ENCODE peak calls at places on chromosomes 4 and X, in nine cellular contexts. One of them, this sample, is unnamed.

GRCh38 chrX:19602866-19603620 is 87.7 kb upstream of the MAP3K15 start:
- DNase-seq in neuronal stem cell: no peak
- DNase-seq in GM23338: no peak
- DNase-seq in hepatocyte: no peak
- DNase-seq in SK-N-SH: no peak
- DNase-seq in HCT116: peak
- DNase-seq in mesenchymal stem cell: peak
- DNase-seq in IMR-90: peak
- DNase-seq in DND-41: no peak
- DNase-seq in this sample: no peak

GRCh38 chr4:7255488-7255881 is 63.1 kb downstream of the SORCS2 start:
- DNase-seq in neuronal stem cell: no peak
- DNase-seq in GM23338: no peak
- DNase-seq in IMR-90: no peak
- DNase-seq in mesenchymal stem cell: no peak
- DNase-seq in HCT116: no peak
- DNase-seq in hepatocyte: no peak
- DNase-seq in SK-N-SH: peak
- DNase-seq in DND-41: no peak
- DNase-seq in this sample: no peak

GRCh38 chr4:189436207-189436606 is 504.5 kb upstream of the FRG1 start:
- DNase-seq in HCT116: peak
- DNase-seq in IMR-90: no peak
- DNase-seq in SK-N-SH: peak
- DNase-seq in DND-41: no peak
- DNase-seq in hepatocyte: no peak
- DNase-seq in GM23338: peak
- DNase-seq in mesenchymal stem cell: peak
- DNase-seq in neuronal stem cell: no peak
- DNase-seq in this sample: peak

GRCh38 chrX:138026211-138026610 is 460.3 kb downstream of the ZIC3 start:
- DNase-seq in SK-N-SH: peak
- DNase-seq in mesenchymal stem cell: no peak
- DNase-seq in GM23338: peak
- DNase-seq in DND-41: no peak
- DNase-seq in HCT116: no peak
- DNase-seq in neuronal stem cell: no peak
- DNase-seq in hepatocyte: peak
- DNase-seq in IMR-90: no peak
- DNase-seq in this sample: no peak

GRCh38 chr4:21801661-21802355 is 146.8 kb downstream of the KCNIP4 start:
- DNase-seq in DND-41: no peak
- DNase-seq in mesenchymal stem cell: no peak
- DNase-seq in hepatocyte: no peak
- DNase-seq in GM23338: no peak
- DNase-seq in neuronal stem cell: no peak
- DNase-seq in IMR-90: no peak
- DNase-seq in HCT116: no peak
- DNase-seq in SK-N-SH: no peak
- DNase-seq in this sample: no peak

GRCh38 chr4:130563185-130563890 is 1467.4 kb downstream of the C4orf33 start:
- DNase-seq in DND-41: no peak
- DNase-seq in IMR-90: peak
- DNase-seq in mesenchymal stem cell: peak
- DNase-seq in HCT116: peak
- DNase-seq in SK-N-SH: peak
- DNase-seq in neuronal stem cell: peak
- DNase-seq in GM23338: peak
- DNase-seq in hepatocyte: peak
- DNase-seq in this sample: peak

GRCh38 chrX:121244511-121244910 is 197.1 kb downstream of the GLUD2 start:
- DNase-seq in GM23338: no peak
- DNase-seq in mesenchymal stem cell: no peak
- DNase-seq in IMR-90: no peak
- DNase-seq in HCT116: no peak
- DNase-seq in SK-N-SH: no peak
- DNase-seq in neuronal stem cell: no peak
- DNase-seq in DND-41: no peak
- DNase-seq in hepatocyte: no peak
- DNase-seq in this sample: no peak

GRCh38 chrX:15853586-15854079 is 980 bp downstream of the AP1S2 start:
- DNase-seq in IMR-90: no peak
- DNase-seq in DND-41: peak
- DNase-seq in hepatocyte: peak
- DNase-seq in GM23338: no peak
- DNase-seq in SK-N-SH: peak
- DNase-seq in mesenchymal stem cell: peak
- DNase-seq in HCT116: no peak
- DNase-seq in neuronal stem cell: no peak
- DNase-seq in this sample: peak

GRCh38 chr4:84238247-84239090 is 260.6 kb downstream of the NKX6-1 start:
- DNase-seq in mesenchymal stem cell: no peak
- DNase-seq in IMR-90: peak
- DNase-seq in SK-N-SH: no peak
- DNase-seq in DND-41: no peak
- DNase-seq in GM23338: no peak
- DNase-seq in HCT116: no peak
- DNase-seq in hepatocyte: no peak
- DNase-seq in neuronal stem cell: no peak
- DNase-seq in this sample: no peak

GRCh38 chr4:142405021-142405991 is 440.8 kb downstream of the INPP4B start:
- DNase-seq in hepatocyte: peak
- DNase-seq in GM23338: peak
- DNase-seq in DND-41: peak
- DNase-seq in SK-N-SH: no peak
- DNase-seq in HCT116: no peak
- DNase-seq in neuronal stem cell: peak
- DNase-seq in IMR-90: peak
- DNase-seq in mesenchymal stem cell: peak
- DNase-seq in this sample: peak

GRCh38 chrX:11143931-11144678 is 33.0 kb downstream of the HCCS start:
- DNase-seq in IMR-90: peak
- DNase-seq in DND-41: peak
- DNase-seq in GM23338: peak
- DNase-seq in neuronal stem cell: peak
- DNase-seq in HCT116: peak
- DNase-seq in mesenchymal stem cell: peak
- DNase-seq in SK-N-SH: peak
- DNase-seq in hepatocyte: peak
- DNase-seq in this sample: peak

GRCh38 chr4:3236326-3236878 is 12.6 kb upstream of the MSANTD1 start:
- DNase-seq in SK-N-SH: no peak
- DNase-seq in HCT116: no peak
- DNase-seq in DND-41: no peak
- DNase-seq in mesenchymal stem cell: no peak
- DNase-seq in neuronal stem cell: no peak
- DNase-seq in IMR-90: no peak
- DNase-seq in GM23338: no peak
- DNase-seq in hepatocyte: no peak
- DNase-seq in this sample: no peak

GRCh38 chrX:116317409-116317808 is 119.0 kb upstream of the SLC6A14 start:
- DNase-seq in HCT116: no peak
- DNase-seq in GM23338: peak
- DNase-seq in IMR-90: no peak
- DNase-seq in hepatocyte: peak
- DNase-seq in neuronal stem cell: no peak
- DNase-seq in mesenchymal stem cell: peak
- DNase-seq in DND-41: no peak
- DNase-seq in SK-N-SH: no peak
- DNase-seq in this sample: peak

GRCh38 chr4:9704551-9705332 is 76.7 kb upstream of the DRD5 start:
- DNase-seq in DND-41: no peak
- DNase-seq in SK-N-SH: no peak
- DNase-seq in IMR-90: no peak
- DNase-seq in hepatocyte: no peak
- DNase-seq in HCT116: no peak
- DNase-seq in mesenchymal stem cell: no peak
- DNase-seq in GM23338: peak
- DNase-seq in neuronal stem cell: no peak
- DNase-seq in this sample: no peak

GRCh38 chrX:13367950-13368349 is 48.1 kb upstream of the ATXN3L start:
- DNase-seq in HCT116: no peak
- DNase-seq in GM23338: no peak
- DNase-seq in mesenchymal stem cell: no peak
- DNase-seq in hepatocyte: no peak
- DNase-seq in IMR-90: no peak
- DNase-seq in neuronal stem cell: no peak
- DNase-seq in SK-N-SH: no peak
- DNase-seq in DND-41: no peak
- DNase-seq in this sample: no peak

GRCh38 chr4:8701101-8702019 is 108.8 kb downstream of the CPZ start:
- DNase-seq in GM23338: no peak
- DNase-seq in mesenchymal stem cell: no peak
- DNase-seq in neuronal stem cell: no peak
- DNase-seq in DND-41: no peak
- DNase-seq in IMR-90: no peak
- DNase-seq in SK-N-SH: no peak
- DNase-seq in HCT116: no peak
- DNase-seq in hepatocyte: no peak
- DNase-seq in this sample: no peak

GRCh38 chr4:8303485-8304281 is 34.1 kb downstream of the HTRA3 start:
- DNase-seq in neuronal stem cell: no peak
- DNase-seq in SK-N-SH: no peak
- DNase-seq in DND-41: no peak
- DNase-seq in HCT116: peak
- DNase-seq in IMR-90: peak
- DNase-seq in mesenchymal stem cell: peak
- DNase-seq in GM23338: no peak
- DNase-seq in hepatocyte: peak
- DNase-seq in this sample: peak

GRCh38 chr4:176664964-176665363 is 127.8 kb downstream of the VEGFC start:
- DNase-seq in DND-41: no peak
- DNase-seq in mesenchymal stem cell: no peak
- DNase-seq in hepatocyte: no peak
- DNase-seq in neuronal stem cell: no peak
- DNase-seq in IMR-90: no peak
- DNase-seq in SK-N-SH: no peak
- DNase-seq in GM23338: no peak
- DNase-seq in HCT116: no peak
- DNase-seq in this sample: no peak

GRCh38 chr4:165971941-165972340 is 98.9 kb downstream of the TLL1 start:
- DNase-seq in HCT116: no peak
- DNase-seq in hepatocyte: no peak
- DNase-seq in SK-N-SH: no peak
- DNase-seq in DND-41: no peak
- DNase-seq in IMR-90: no peak
- DNase-seq in mesenchymal stem cell: no peak
- DNase-seq in GM23338: no peak
- DNase-seq in neuronal stem cell: no peak
- DNase-seq in this sample: no peak
- H3K4me2 ChIP-seq in HCT116: peak
- H3K4me2 ChIP-seq in hepatocyte: no peak
- H3K4me2 ChIP-seq in SK-N-SH: no peak
- H3K4me2 ChIP-seq in DND-41: no peak
- H3K4me2 ChIP-seq in IMR-90: no peak
- H3K4me2 ChIP-seq in mesenchymal stem cell: no peak
- H3K4me2 ChIP-seq in GM23338: no peak
- H3K4me2 ChIP-seq in neuronal stem cell: no peak
- H3K4me2 ChIP-seq in this sample: no peak

DNA sequence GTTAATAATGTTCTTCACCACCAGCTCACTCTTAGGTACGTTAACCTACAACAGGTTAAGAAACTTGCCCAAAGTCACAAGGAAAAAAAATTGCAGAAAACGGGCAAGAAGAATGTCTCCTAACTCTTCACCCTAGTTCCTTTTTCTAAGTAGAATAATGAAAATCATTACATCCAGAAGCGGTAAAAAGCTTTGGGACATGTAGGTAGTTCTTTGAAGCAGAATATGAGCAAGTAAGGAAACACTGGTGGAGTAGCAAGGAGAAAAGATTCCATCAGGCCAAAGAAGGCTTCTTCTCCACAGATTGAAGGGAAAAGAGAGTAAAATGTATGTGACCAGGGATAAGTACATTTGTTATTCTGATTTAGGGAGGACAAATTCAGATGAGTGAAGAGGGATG is 4.1 kb downstream of the CAMK2D start:
- DNase-seq in hepatocyte: no peak
- DNase-seq in HCT116: no peak
- DNase-seq in neuronal stem cell: no peak
- DNase-seq in SK-N-SH: no peak
- DNase-seq in GM23338: no peak
- DNase-seq in DND-41: no peak
- DNase-seq in mesenchymal stem cell: no peak
- DNase-seq in IMR-90: no peak
- DNase-seq in this sample: no peak
- H3K4me2 ChIP-seq in hepatocyte: peak
- H3K4me2 ChIP-seq in HCT116: no peak
- H3K4me2 ChIP-seq in neuronal stem cell: no peak
- H3K4me2 ChIP-seq in SK-N-SH: peak
- H3K4me2 ChIP-seq in GM23338: peak
- H3K4me2 ChIP-seq in DND-41: no peak
- H3K4me2 ChIP-seq in mesenchymal stem cell: no peak
- H3K4me2 ChIP-seq in IMR-90: peak
- H3K4me2 ChIP-seq in this sample: no peak

GRCh38 chr4:25658777-25659176 is 3.1 kb downstream of the SLC34A2 start:
- DNase-seq in neuronal stem cell: no peak
- DNase-seq in mesenchymal stem cell: no peak
- DNase-seq in DND-41: no peak
- DNase-seq in hepatocyte: no peak
- DNase-seq in GM23338: no peak
- DNase-seq in HCT116: no peak
- DNase-seq in SK-N-SH: no peak
- DNase-seq in IMR-90: no peak
- DNase-seq in this sample: no peak

GRCh38 chr4:25658357-25658771 is 2.7 kb downstream of the SLC34A2 start:
- DNase-seq in IMR-90: no peak
- DNase-seq in hepatocyte: no peak
- DNase-seq in DND-41: no peak
- DNase-seq in mesenchymal stem cell: no peak
- DNase-seq in neuronal stem cell: no peak
- DNase-seq in HCT116: no peak
- DNase-seq in GM23338: no peak
- DNase-seq in SK-N-SH: no peak
- DNase-seq in this sample: no peak

GRCh38 chr4:25654971-25655963 is at the start of gene SLC34A2:
- DNase-seq in SK-N-SH: peak
- DNase-seq in IMR-90: no peak
- DNase-seq in GM23338: peak
- DNase-seq in mesenchymal stem cell: no peak
- DNase-seq in hepatocyte: peak
- DNase-seq in DND-41: no peak
- DNase-seq in neuronal stem cell: peak
- DNase-seq in HCT116: no peak
- DNase-seq in this sample: peak

GRCh38 chr4:25654031-25654970 is 1.4 kb upstream of the SLC34A2 start:
- DNase-seq in DND-41: no peak
- DNase-seq in neuronal stem cell: no peak
- DNase-seq in mesenchymal stem cell: no peak
- DNase-seq in GM23338: peak
- DNase-seq in HCT116: no peak
- DNase-seq in hepatocyte: no peak
- DNase-seq in IMR-90: no peak
- DNase-seq in SK-N-SH: no peak
- DNase-seq in this sample: peak

GRCh38 chr4:25656031-25656430 is 380 bp downstream of the SLC34A2 start:
- DNase-seq in hepatocyte: no peak
- DNase-seq in neuronal stem cell: no peak
- DNase-seq in IMR-90: no peak
- DNase-seq in mesenchymal stem cell: no peak
- DNase-seq in HCT116: no peak
- DNase-seq in GM23338: no peak
- DNase-seq in SK-N-SH: no peak
- DNase-seq in DND-41: no peak
- DNase-seq in this sample: no peak
- H3K4me2 ChIP-seq in hepatocyte: peak
- H3K4me2 ChIP-seq in neuronal stem cell: peak
- H3K4me2 ChIP-seq in IMR-90: no peak
- H3K4me2 ChIP-seq in mesenchymal stem cell: no peak
- H3K4me2 ChIP-seq in HCT116: no peak
- H3K4me2 ChIP-seq in GM23338: peak
- H3K4me2 ChIP-seq in SK-N-SH: no peak
- H3K4me2 ChIP-seq in DND-41: no peak
- H3K4me2 ChIP-seq in this sample: peak

GRCh38 chr4:925171-925570 is 6.9 kb downstream of the GAK start:
- DNase-seq in GM23338: no peak
- DNase-seq in hepatocyte: no peak
- DNase-seq in mesenchymal stem cell: no peak
- DNase-seq in DND-41: no peak
- DNase-seq in IMR-90: no peak
- DNase-seq in HCT116: no peak
- DNase-seq in SK-N-SH: peak
- DNase-seq in neuronal stem cell: no peak
- DNase-seq in this sample: no peak
- H3K4me2 ChIP-seq in GM23338: no peak
- H3K4me2 ChIP-seq in hepatocyte: no peak
- H3K4me2 ChIP-seq in mesenchymal stem cell: no peak
- H3K4me2 ChIP-seq in DND-41: no peak
- H3K4me2 ChIP-seq in IMR-90: no peak
- H3K4me2 ChIP-seq in HCT116: no peak
- H3K4me2 ChIP-seq in SK-N-SH: no peak
- H3K4me2 ChIP-seq in neuronal stem cell: no peak
- H3K4me2 ChIP-seq in this sample: no peak